ENCODE peak calls at places on chromosomes 3 and 15, in ten cellular contexts. One of them, this sample, is unnamed.
A peak's percentile ranks its signal among the peaks of the same experiment; 100 is the strongest.

GRCh38 chr3:120561251-120562045 is 34.7 kb upstream of the NDUFB4 start:
- DNase-seq in left ventricle myocardium inferior: peak; percentile 66
- DNase-seq in DND-41: peak; percentile 68
- DNase-seq in mesendoderm: peak; percentile 73
- DNase-seq in SJSA1: peak; percentile 60
- DNase-seq in hepatocyte: peak; percentile 86
- DNase-seq in Peyer's patch: peak; percentile 68
- DNase-seq in tibial nerve: peak; percentile 89
- DNase-seq in adipocyte: peak; percentile 90
- DNase-seq in left lung: no peak
- DNase-seq in this sample: peak; percentile 69

GRCh38 chr15:101124731-101125558 is 126.9 kb downstream of the CHSY1 start:
- DNase-seq in DND-41: no peak
- DNase-seq in left lung: peak; percentile 22
- DNase-seq in tibial nerve: no peak
- DNase-seq in mesendoderm: no peak
- DNase-seq in left ventricle myocardium inferior: no peak
- DNase-seq in Peyer's patch: no peak
- DNase-seq in SJSA1: peak; percentile 81
- DNase-seq in adipocyte: peak; percentile 73
- DNase-seq in hepatocyte: no peak
- DNase-seq in this sample: no peak

GRCh38 chr3:157204431-157204830 is 44.5 kb upstream of the CCNL1 start:
- DNase-seq in SJSA1: no peak
- DNase-seq in adipocyte: peak; percentile 90
- DNase-seq in DND-41: no peak
- DNase-seq in left ventricle myocardium inferior: no peak
- DNase-seq in mesendoderm: peak; percentile 32
- DNase-seq in hepatocyte: peak; percentile 40
- DNase-seq in Peyer's patch: no peak
- DNase-seq in left lung: no peak
- DNase-seq in tibial nerve: no peak
- DNase-seq in this sample: no peak

GRCh38 chr3:96961576-96961975 is 147.2 kb downstream of the EPHA6 start:
- DNase-seq in left ventricle myocardium inferior: no peak
- DNase-seq in mesendoderm: no peak
- DNase-seq in left lung: no peak
- DNase-seq in DND-41: no peak
- DNase-seq in tibial nerve: no peak
- DNase-seq in SJSA1: no peak
- DNase-seq in Peyer's patch: no peak
- DNase-seq in adipocyte: no peak
- DNase-seq in hepatocyte: no peak
- DNase-seq in this sample: no peak

GRCh38 chr3:42814914-42815507 is 5.8 kb downstream of the ACKR2 start:
- DNase-seq in left ventricle myocardium inferior: no peak
- DNase-seq in DND-41: no peak
- DNase-seq in mesendoderm: no peak
- DNase-seq in Peyer's patch: no peak
- DNase-seq in left lung: no peak
- DNase-seq in SJSA1: no peak
- DNase-seq in hepatocyte: peak; percentile 27
- DNase-seq in tibial nerve: no peak
- DNase-seq in adipocyte: no peak
- DNase-seq in this sample: no peak

GRCh38 chr15:51499379-51499976 is 123.1 kb downstream of the DMXL2 start:
- DNase-seq in Peyer's patch: no peak
- DNase-seq in tibial nerve: no peak
- DNase-seq in mesendoderm: peak; percentile 76
- DNase-seq in SJSA1: no peak
- DNase-seq in left ventricle myocardium inferior: no peak
- DNase-seq in left lung: no peak
- DNase-seq in DND-41: no peak
- DNase-seq in adipocyte: peak; percentile 27
- DNase-seq in hepatocyte: peak; percentile 28
- DNase-seq in this sample: no peak

GRCh38 chr3:157999246-157999645 is 107.0 kb downstream of the SHOX2 start:
- DNase-seq in left lung: no peak
- DNase-seq in Peyer's patch: no peak
- DNase-seq in SJSA1: no peak
- DNase-seq in adipocyte: no peak
- DNase-seq in mesendoderm: no peak
- DNase-seq in DND-41: no peak
- DNase-seq in left ventricle myocardium inferior: no peak
- DNase-seq in tibial nerve: no peak
- DNase-seq in hepatocyte: no peak
- DNase-seq in this sample: no peak

GRCh38 chr3:120425877-120426276 is 24.9 kb downstream of the FSTL1 start:
- DNase-seq in SJSA1: no peak
- DNase-seq in Peyer's patch: no peak
- DNase-seq in tibial nerve: no peak
- DNase-seq in left ventricle myocardium inferior: no peak
- DNase-seq in hepatocyte: peak; percentile 52
- DNase-seq in mesendoderm: no peak
- DNase-seq in adipocyte: peak; percentile 94
- DNase-seq in left lung: no peak
- DNase-seq in DND-41: no peak
- DNase-seq in this sample: no peak

GRCh38 chr15:48617619-48618018 is 27.9 kb downstream of the FBN1 start:
- DNase-seq in mesendoderm: no peak
- DNase-seq in left ventricle myocardium inferior: peak; percentile 22
- DNase-seq in left lung: no peak
- DNase-seq in Peyer's patch: no peak
- DNase-seq in tibial nerve: peak; percentile 34
- DNase-seq in SJSA1: no peak
- DNase-seq in hepatocyte: no peak
- DNase-seq in adipocyte: peak; percentile 92
- DNase-seq in DND-41: no peak
- DNase-seq in this sample: no peak

GRCh38 chr3:149715247-149715646 is 37.0 kb downstream of the COMMD2 start:
- DNase-seq in Peyer's patch: no peak
- DNase-seq in left ventricle myocardium inferior: no peak
- DNase-seq in DND-41: no peak
- DNase-seq in left lung: peak; percentile 73
- DNase-seq in hepatocyte: no peak
- DNase-seq in mesendoderm: no peak
- DNase-seq in adipocyte: no peak
- DNase-seq in tibial nerve: no peak
- DNase-seq in SJSA1: no peak
- DNase-seq in this sample: no peak

DNA sequence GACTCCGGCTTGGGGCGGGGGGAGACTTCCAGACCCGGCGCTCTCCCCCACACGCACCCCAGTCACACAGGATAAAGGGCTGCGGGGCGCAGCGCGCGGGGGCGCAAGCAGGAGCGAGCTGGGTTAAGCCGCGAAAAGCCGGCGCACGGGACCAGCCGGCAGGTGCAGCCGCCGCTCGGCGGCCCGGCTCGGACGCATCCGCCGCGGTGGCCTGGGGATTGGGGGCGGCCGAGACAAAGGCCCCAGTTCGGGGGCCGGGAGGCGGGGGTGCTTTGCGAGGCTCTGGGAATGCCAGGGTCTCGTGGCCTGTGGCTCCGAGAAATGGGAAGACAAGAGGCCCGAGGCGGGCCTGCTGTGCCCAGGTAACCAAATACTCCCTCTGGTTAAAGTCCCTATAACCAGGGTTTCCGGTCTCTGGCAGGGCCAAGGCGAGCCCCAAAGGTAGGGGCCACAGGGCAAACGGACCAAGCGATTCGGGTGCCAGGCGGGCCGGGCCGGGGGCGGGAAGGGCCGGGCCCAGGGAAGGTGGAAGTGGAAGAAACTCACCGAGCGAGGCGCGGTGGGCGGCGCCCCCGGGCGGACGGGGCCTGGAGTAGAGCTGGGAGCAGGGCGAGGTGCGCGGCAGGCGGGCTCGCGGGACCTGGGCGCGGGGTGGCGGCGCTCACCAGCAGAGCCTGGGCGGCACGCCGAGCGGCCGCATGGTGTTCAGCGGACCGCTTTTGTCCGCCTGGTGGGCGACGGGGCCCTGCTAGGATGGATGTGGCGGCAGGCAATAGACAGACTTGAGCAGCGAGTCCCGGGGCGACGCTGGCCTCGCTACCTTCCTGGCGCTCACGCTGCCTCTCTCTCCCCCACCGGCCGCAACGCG is at the start of gene GATA2:
- DNase-seq in tibial nerve: no peak
- DNase-seq in SJSA1: no peak
- DNase-seq in left lung: peak; percentile 77
- DNase-seq in Peyer's patch: peak; percentile 55
- DNase-seq in mesendoderm: no peak
- DNase-seq in adipocyte: peak; percentile 63
- DNase-seq in hepatocyte: peak; percentile 56
- DNase-seq in DND-41: no peak
- DNase-seq in left ventricle myocardium inferior: no peak
- DNase-seq in this sample: no peak
- H3K27me3 ChIP-seq in tibial nerve: peaks cover 98% of the 10 kb centered on the region
- H3K27me3 ChIP-seq in SJSA1: no peaks in the 10 kb centered on the region
- H3K27me3 ChIP-seq in left lung: peaks cover 100% of the 10 kb centered on the region
- H3K27me3 ChIP-seq in Peyer's patch: peaks cover 73% of the 10 kb centered on the region
- H3K27me3 ChIP-seq in mesendoderm: peaks cover 57% of the 10 kb centered on the region
- H3K27me3 ChIP-seq in adipocyte: peaks cover 73% of the 10 kb centered on the region
- H3K27me3 ChIP-seq in hepatocyte: peaks cover 98% of the 10 kb centered on the region
- H3K27me3 ChIP-seq in DND-41: peaks cover 5% of the 10 kb centered on the region
- H3K27me3 ChIP-seq in left ventricle myocardium inferior: peaks cover 98% of the 10 kb centered on the region
- H3K27me3 ChIP-seq in this sample: peaks cover 11% of the 10 kb centered on the region

GRCh38 chr3:180036092-180036677 is 552 bp downstream of the PEX5L start:
- DNase-seq in adipocyte: no peak
- DNase-seq in hepatocyte: no peak
- DNase-seq in tibial nerve: no peak
- DNase-seq in Peyer's patch: no peak
- DNase-seq in left ventricle myocardium inferior: no peak
- DNase-seq in DND-41: no peak
- DNase-seq in SJSA1: no peak
- DNase-seq in mesendoderm: peak; percentile 59
- DNase-seq in left lung: no peak
- DNase-seq in this sample: no peak
- H3K27me3 ChIP-seq in adipocyte: peaks cover 29% of the 10 kb centered on the region
- H3K27me3 ChIP-seq in hepatocyte: peaks cover 70% of the 10 kb centered on the region
- H3K27me3 ChIP-seq in tibial nerve: peaks cover 35% of the 10 kb centered on the region
- H3K27me3 ChIP-seq in Peyer's patch: peaks cover 4% of the 10 kb centered on the region
- H3K27me3 ChIP-seq in left ventricle myocardium inferior: peaks cover 87% of the 10 kb centered on the region
- H3K27me3 ChIP-seq in DND-41: no peaks in the 10 kb centered on the region
- H3K27me3 ChIP-seq in SJSA1: peaks cover 37% of the 10 kb centered on the region
- H3K27me3 ChIP-seq in mesendoderm: no peaks in the 10 kb centered on the region
- H3K27me3 ChIP-seq in left lung: peaks cover 77% of the 10 kb centered on the region
- H3K27me3 ChIP-seq in this sample: peaks cover 29% of the 10 kb centered on the region

DNA sequence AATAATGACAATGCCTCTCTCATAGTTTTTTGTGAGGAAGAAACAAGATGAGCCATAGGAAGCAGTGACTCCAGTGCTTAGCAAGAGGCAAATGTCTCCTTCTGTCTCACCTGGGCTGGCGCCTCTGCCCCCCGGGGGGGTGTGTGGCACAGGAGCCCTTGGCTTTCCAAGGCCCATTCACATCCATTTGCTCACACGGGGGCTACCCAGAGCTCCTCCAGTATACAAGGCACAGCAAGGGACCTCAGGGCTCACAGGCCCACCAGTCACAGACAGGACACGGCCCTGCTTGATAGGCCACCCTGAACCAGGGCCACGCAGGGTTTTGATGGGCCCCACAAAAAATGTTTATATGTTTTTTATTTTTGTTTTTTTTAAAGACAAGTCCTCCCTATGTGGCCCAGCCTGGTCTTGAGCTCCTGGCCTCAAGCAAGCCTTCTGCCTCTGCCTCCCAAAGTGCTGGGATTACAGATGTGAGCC is 21.9 kb upstream of the EHD4 start:
- DNase-seq in DND-41: no peak
- DNase-seq in Peyer's patch: no peak
- DNase-seq in adipocyte: no peak
- DNase-seq in left lung: peak; percentile 38
- DNase-seq in tibial nerve: no peak
- DNase-seq in mesendoderm: no peak
- DNase-seq in hepatocyte: no peak
- DNase-seq in SJSA1: no peak
- DNase-seq in left ventricle myocardium inferior: no peak
- DNase-seq in this sample: no peak
- H3K27me3 ChIP-seq in DND-41: no peaks in the 10 kb centered on the region
- H3K27me3 ChIP-seq in Peyer's patch: no peaks in the 10 kb centered on the region
- H3K27me3 ChIP-seq in adipocyte: peaks cover 22% of the 10 kb centered on the region
- H3K27me3 ChIP-seq in left lung: no peaks in the 10 kb centered on the region
- H3K27me3 ChIP-seq in tibial nerve: peaks cover 5% of the 10 kb centered on the region
- H3K27me3 ChIP-seq in mesendoderm: no peaks in the 10 kb centered on the region
- H3K27me3 ChIP-seq in hepatocyte: no peaks in the 10 kb centered on the region
- H3K27me3 ChIP-seq in SJSA1: no peaks in the 10 kb centered on the region
- H3K27me3 ChIP-seq in left ventricle myocardium inferior: no peaks in the 10 kb centered on the region
- H3K27me3 ChIP-seq in this sample: no peaks in the 10 kb centered on the region

GRCh38 chr3:150989208-150989607 is 16.7 kb upstream of the CLRN1 start:
- DNase-seq in mesendoderm: peak; percentile 25
- DNase-seq in tibial nerve: no peak
- DNase-seq in Peyer's patch: no peak
- DNase-seq in left lung: no peak
- DNase-seq in left ventricle myocardium inferior: no peak
- DNase-seq in DND-41: no peak
- DNase-seq in hepatocyte: no peak
- DNase-seq in adipocyte: no peak
- DNase-seq in SJSA1: no peak
- DNase-seq in this sample: no peak
- H3K27me3 ChIP-seq in mesendoderm: no peaks in the 10 kb centered on the region
- H3K27me3 ChIP-seq in tibial nerve: no peaks in the 10 kb centered on the region
- H3K27me3 ChIP-seq in Peyer's patch: no peaks in the 10 kb centered on the region
- H3K27me3 ChIP-seq in left lung: no peaks in the 10 kb centered on the region
- H3K27me3 ChIP-seq in left ventricle myocardium inferior: peaks cover 15% of the 10 kb centered on the region
- H3K27me3 ChIP-seq in DND-41: peaks cover 14% of the 10 kb centered on the region
- H3K27me3 ChIP-seq in hepatocyte: peaks cover 3% of the 10 kb centered on the region
- H3K27me3 ChIP-seq in adipocyte: peaks cover 15% of the 10 kb centered on the region
- H3K27me3 ChIP-seq in SJSA1: peaks cover 15% of the 10 kb centered on the region
- H3K27me3 ChIP-seq in this sample: peaks cover 4% of the 10 kb centered on the region

DNA sequence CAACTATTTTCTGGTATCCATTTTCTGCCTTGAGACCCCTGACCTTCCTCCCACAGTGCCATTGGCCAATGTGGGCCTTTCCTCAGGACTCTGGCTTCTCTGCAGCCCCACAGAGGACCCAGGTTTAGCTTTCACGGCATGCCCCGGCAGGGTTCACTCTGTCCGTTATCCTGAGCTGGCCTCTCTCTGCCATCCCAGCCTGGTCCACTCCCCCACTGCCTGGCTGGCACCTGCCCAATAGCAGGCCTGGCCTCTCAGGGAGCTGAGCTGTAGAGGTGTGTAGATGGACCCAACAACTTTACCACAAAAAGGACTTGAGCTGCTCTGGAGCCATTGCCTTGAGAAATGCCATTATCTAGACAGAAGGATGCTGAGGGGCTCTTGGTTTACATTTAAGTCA is 57.5 kb downstream of the SCN10A start:
- DNase-seq in Peyer's patch: no peak
- DNase-seq in adipocyte: no peak
- DNase-seq in hepatocyte: no peak
- DNase-seq in tibial nerve: no peak
- DNase-seq in DND-41: no peak
- DNase-seq in SJSA1: no peak
- DNase-seq in left ventricle myocardium inferior: no peak
- DNase-seq in left lung: peak; percentile 59
- DNase-seq in mesendoderm: no peak
- DNase-seq in this sample: no peak
- H3K27me3 ChIP-seq in Peyer's patch: no peaks in the 10 kb centered on the region
- H3K27me3 ChIP-seq in adipocyte: peaks cover 26% of the 10 kb centered on the region
- H3K27me3 ChIP-seq in hepatocyte: peaks cover 17% of the 10 kb centered on the region
- H3K27me3 ChIP-seq in tibial nerve: no peaks in the 10 kb centered on the region
- H3K27me3 ChIP-seq in DND-41: no peaks in the 10 kb centered on the region
- H3K27me3 ChIP-seq in SJSA1: no peaks in the 10 kb centered on the region
- H3K27me3 ChIP-seq in left ventricle myocardium inferior: peaks cover 7% of the 10 kb centered on the region
- H3K27me3 ChIP-seq in left lung: no peaks in the 10 kb centered on the region
- H3K27me3 ChIP-seq in mesendoderm: no peaks in the 10 kb centered on the region
- H3K27me3 ChIP-seq in this sample: no peaks in the 10 kb centered on the region

GRCh38 chr3:193780810-193781472 is 187.9 kb downstream of the OPA1 start:
- DNase-seq in hepatocyte: peak; percentile 89
- DNase-seq in SJSA1: peak; percentile 78
- DNase-seq in mesendoderm: peak; percentile 93
- DNase-seq in adipocyte: peak; percentile 86
- DNase-seq in Peyer's patch: peak; percentile 80
- DNase-seq in tibial nerve: peak; percentile 53
- DNase-seq in DND-41: peak; percentile 39
- DNase-seq in left ventricle myocardium inferior: peak; percentile 69
- DNase-seq in left lung: no peak
- DNase-seq in this sample: no peak
- H3K27me3 ChIP-seq in hepatocyte: no peaks in the 10 kb centered on the region
- H3K27me3 ChIP-seq in SJSA1: no peaks in the 10 kb centered on the region
- H3K27me3 ChIP-seq in mesendoderm: no peaks in the 10 kb centered on the region
- H3K27me3 ChIP-seq in adipocyte: peaks cover 55% of the 10 kb centered on the region
- H3K27me3 ChIP-seq in Peyer's patch: no peaks in the 10 kb centered on the region
- H3K27me3 ChIP-seq in tibial nerve: no peaks in the 10 kb centered on the region
- H3K27me3 ChIP-seq in DND-41: peaks cover 33% of the 10 kb centered on the region
- H3K27me3 ChIP-seq in left ventricle myocardium inferior: peaks cover 87% of the 10 kb centered on the region
- H3K27me3 ChIP-seq in left lung: peaks cover 44% of the 10 kb centered on the region
- H3K27me3 ChIP-seq in this sample: peaks cover 5% of the 10 kb centered on the region